ENCODE peak calls at places on chromosomes 12 and 14, in eight cellular contexts. E is ovary; H is MCF 10A; I is HuH-7; Y is body of pancreas; M is pulmonary artery endothelial cell; O is effector memory CD8-positive, alpha-beta T cell; C is spleen. Z is an unnamed sample.

GRCh38 chr14:35416108-35416750 is 11.7 kb upstream of the NFKBIA start:
- DNase-seq in M (no peak), E (no peak), C (no peak), H (no peak), O (peak), Y (no peak), I (no peak), Z (no peak)

GRCh38 chr12:16927259-16927658 is 321.3 kb upstream of the LMO3 start:
- DNase-seq in I (no peak), E (no peak), C (no peak), H (no peak), Y (no peak), M (no peak), O (no peak), Z (no peak)

GRCh38 chr12:53231859-53232640 is at the start of gene RARG:
- DNase-seq in E (peak), Y (peak), H (peak), I (no peak), M (no peak), C (peak), O (peak), Z (peak)

GRCh38 chr12:1517734-1518485 is 76.5 kb downstream of the FBXL14 start:
- DNase-seq in C (no peak), I (no peak), Y (no peak), O (no peak), E (no peak), H (no peak), M (no peak), Z (no peak)

GRCh38 chr12:12467701-12468218 is 94.9 kb downstream of the DUSP16 start:
- DNase-seq in Y (no peak), I (no peak), E (peak), H (no peak), M (no peak), C (no peak), O (peak), Z (peak)

GRCh38 chr12:48717252-48717695 is 767 bp upstream of the CCNT1 start:
- DNase-seq in I (no peak), Y (no peak), C (no peak), M (no peak), O (no peak), E (no peak), H (peak), Z (no peak)

GRCh38 chr12:101086490-101086889 is 123.5 kb downstream of the SLC5A8 start:
- DNase-seq in Y (no peak), O (no peak), C (no peak), I (no peak), M (no peak), E (no peak), H (peak), Z (no peak)

GRCh38 chr12:45336762-45337596 is 121.1 kb downstream of the ANO6 start:
- DNase-seq in O (no peak), M (no peak), H (peak), C (no peak), E (no peak), I (no peak), Y (no peak), Z (no peak)

GRCh38 chr12:11756022-11756421 is 106.5 kb downstream of the ETV6 start:
- DNase-seq in O (no peak), Y (no peak), C (no peak), E (no peak), I (no peak), M (no peak), H (no peak), Z (no peak)

GRCh38 chr12:22981711-22982110 is 356.7 kb downstream of the ETNK1 start:
- DNase-seq in E (no peak), O (no peak), I (peak), Y (no peak), H (peak), M (no peak), C (no peak), Z (no peak)

GRCh38 chr12:98893601-98894411 is 248.7 kb downstream of the APAF1 start:
- DNase-seq in H (no peak), M (no peak), I (no peak), E (no peak), O (no peak), Y (no peak), C (no peak), Z (no peak)

GRCh38 chr12:13959131-13959734 is 22.2 kb downstream of the GRIN2B start:
- DNase-seq in I (no peak), O (no peak), Y (no peak), E (no peak), M (no peak), H (no peak), C (no peak), Z (no peak)

Z was measured in lung.